ENCODE peak calls at places on chromosomes 2 and 18, in seven cellular contexts. B is epithelial cell of esophagus; P is fibroblast of the aortic adventitia; R is IMR-90; J is CD4-positive, CD25-positive, alpha-beta regulatory T cell; Y is GM23248; C is A549. U is an unnamed sample.

GRCh38 chr2:220999351-220999750 is 572.8 kb downstream of the EPHA4 start:
- DNase-seq in B (peak), P (no peak), R (peak), J (no peak), Y (peak), C (no peak), U (no peak)

GRCh38 chr18:71831039-71831438 is 713.1 kb downstream of the CBLN2 start:
- DNase-seq in B (peak), P (peak), R (peak), J (no peak), Y (no peak), C (no peak), U (no peak)

GRCh38 chr2:16179701-16180402 is 239.5 kb downstream of the MYCN start:
- DNase-seq in B (peak), P (no peak), R (no peak), J (no peak), Y (no peak), C (no peak), U (no peak)

GRCh38 chr18:72672364-72673151 is 128.4 kb upstream of the CBLN2 start:
- DNase-seq in B (peak), P (peak), R (peak), J (peak), Y (peak), C (peak), U (no peak)

GRCh38 chr2:212979046-212979612 is 172.3 kb downstream of the IKZF2 start:
- DNase-seq in B (no peak), P (no peak), R (no peak), J (no peak), Y (no peak), C (no peak), U (no peak)

GRCh38 chr2:200592414-200593075 is 6.7 kb downstream of the AOX1 start:
- DNase-seq in B (peak), P (peak), R (peak), J (no peak), Y (peak), C (no peak), U (no peak)

GRCh38 chr2:241315879-241316700 is at the start of gene SEPTIN2:
- DNase-seq in B (no peak), P (peak), R (peak), J (peak), Y (peak), C (peak), U (no peak)

GRCh38 chr2:95272299-95272751 is 1.9 kb upstream of the PROM2 start:
- DNase-seq in B (no peak), P (no peak), R (no peak), J (no peak), Y (no peak), C (no peak), U (no peak)

GRCh38 chr2:127048969-127049897 is 57.7 kb downstream of the BIN1 start:
- DNase-seq in B (no peak), P (no peak), R (no peak), J (no peak), Y (no peak), C (no peak), U (no peak)

GRCh38 chr2:158962074-158962473 is 6.4 kb upstream of the TANC1 start:
- DNase-seq in B (no peak), P (no peak), R (no peak), J (no peak), Y (no peak), C (no peak), U (no peak)

GRCh38 chr2:18749912-18750526 is 160.7 kb upstream of the NT5C1B start:
- DNase-seq in B (peak), P (peak), R (peak), J (peak), Y (peak), C (peak), U (no peak)

GRCh38 chr2:235390108-235390815 is 103.6 kb upstream of the AGAP1 start:
- DNase-seq in B (peak), P (peak), R (peak), J (peak), Y (no peak), C (no peak), U (no peak)

GRCh38 chr2:144937899-144938298 is 418.0 kb upstream of the ZEB2 start:
- DNase-seq in B (no peak), P (peak), R (no peak), J (no peak), Y (peak), C (no peak), U (no peak)

GRCh38 chr2:122191331-122191730 is 435.9 kb downstream of the TSN start:
- DNase-seq in B (peak), P (no peak), R (no peak), J (no peak), Y (peak), C (peak), U (no peak)

GRCh38 chr2:128347701-128348504 is 29.2 kb upstream of the HS6ST1 start:
- DNase-seq in B (no peak), P (peak), R (peak), J (no peak), Y (peak), C (no peak), U (peak)

GRCh38 chr2:180015951-180016709 is 9.0 kb upstream of the CWC22 start:
- DNase-seq in B (peak), P (peak), R (peak), J (no peak), Y (peak), C (no peak), U (no peak)

GRCh38 chr2:65061910-65062339 is 5.7 kb downstream of the CEP68 start:
- DNase-seq in B (peak), P (no peak), R (no peak), J (no peak), Y (no peak), C (no peak), U (no peak)

GRCh38 chr2:86037141-86037794 is 68.4 kb downstream of the POLR1A start:
- DNase-seq in B (peak), P (peak), R (peak), J (peak), Y (peak), C (no peak), U (no peak)

GRCh38 chr18:36158261-36158867 is 28.7 kb downstream of the ELP2 start:
- DNase-seq in B (peak), P (peak), R (peak), J (no peak), Y (peak), C (no peak), U (peak)

GRCh38 chr18:48949051-48949605 is 1.6 kb downstream of the SMAD7 start:
- DNase-seq in B (no peak), P (no peak), R (no peak), J (peak), Y (peak), C (no peak), U (no peak)

GRCh38 chr18:21489119-21489750 is 111.3 kb downstream of the ESCO1 start:
- DNase-seq in B (peak), P (peak), R (peak), J (peak), Y (peak), C (peak), U (peak)

GRCh38 chr2:118492335-118492734 is 355.1 kb downstream of the EN1 start:
- DNase-seq in B (peak), P (peak), R (peak), J (peak), Y (no peak), C (no peak), U (no peak)

GRCh38 chr18:62399306-62399705 is 74.2 kb downstream of the TNFRSF11A start:
- DNase-seq in B (no peak), P (no peak), R (no peak), J (no peak), Y (no peak), C (no peak), U (no peak)

GRCh38 chr2:48343571-48344440 is 186.1 kb upstream of the STON1 start:
- DNase-seq in B (peak), P (peak), R (peak), J (peak), Y (peak), C (peak), U (peak)

GRCh38 chr2:98932164-98932563 is 3.9 kb downstream of the CRACDL start:
- DNase-seq in B (no peak), P (no peak), R (no peak), J (no peak), Y (no peak), C (no peak), U (no peak)

GRCh38 chr2:72846171-72847095 is 20.6 kb upstream of the EXOC6B start:
- DNase-seq in B (peak), P (no peak), R (no peak), J (no peak), Y (no peak), C (no peak), U (no peak)

GRCh38 chr2:216677439-216678097 is 17.8 kb downstream of the IGFBP5 start:
- DNase-seq in B (peak), P (no peak), R (no peak), J (no peak), Y (no peak), C (no peak), U (no peak)

GRCh38 chr2:118670868-118671267 is 176.6 kb downstream of the EN1 start:
- DNase-seq in B (no peak), P (peak), R (peak), J (no peak), Y (peak), C (no peak), U (no peak)

GRCh38 chr2:143058795-143059194 is 70.4 kb upstream of the ARHGAP15 start:
- DNase-seq in B (no peak), P (no peak), R (no peak), J (no peak), Y (no peak), C (no peak), U (no peak)

GRCh38 chr2:157433335-157433890 is 10.5 kb downstream of the CYTIP start:
- DNase-seq in B (no peak), P (peak), R (no peak), J (peak), Y (no peak), C (no peak), U (no peak)

GRCh38 chr2:46283693-46284092 is 13.5 kb upstream of the EPAS1 start:
- DNase-seq in B (no peak), P (no peak), R (no peak), J (no peak), Y (no peak), C (no peak), U (no peak)

GRCh38 chr2:37449686-37450392 is 105.4 kb downstream of the QPCT start:
- DNase-seq in B (no peak), P (peak), R (peak), J (no peak), Y (no peak), C (no peak), U (no peak)

DNA sequence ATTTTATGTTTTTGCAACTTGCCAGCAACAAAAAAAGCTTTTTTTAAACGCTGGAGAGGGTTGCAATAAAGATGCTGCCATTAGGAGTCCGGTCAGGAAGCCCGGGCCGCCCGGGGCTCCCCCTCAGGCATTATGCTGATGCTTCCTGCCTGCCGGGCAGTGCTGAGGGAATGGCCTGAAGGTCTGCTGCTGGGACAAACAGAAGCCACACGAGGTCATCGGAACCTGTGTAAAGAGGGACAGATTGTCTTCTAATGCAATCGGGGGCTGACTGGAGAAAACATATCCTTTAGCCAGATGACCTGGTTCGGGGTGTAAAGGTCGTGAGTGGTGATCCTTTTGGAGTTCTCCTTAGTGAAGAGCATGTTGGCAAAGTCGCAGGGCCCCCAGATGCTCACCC is 2.3 kb downstream of the IMPA2 start:
- DNase-seq in B (no peak), P (no peak), R (no peak), J (no peak), Y (no peak), C (no peak), U (no peak)
- H3K4me3 ChIP-seq in B (peak), P (no peak), R (no peak), J (no peak), Y (no peak), C (peak), U (peak)

GRCh38 chr2:2590796-2591541 is 259.9 kb upstream of the MYT1L start:
- DNase-seq in B (no peak), P (no peak), R (no peak), J (no peak), Y (no peak), C (no peak), U (no peak)
- H3K4me3 ChIP-seq in B (no peak), P (no peak), R (no peak), J (no peak), Y (no peak), C (no peak), U (no peak)

DNA sequence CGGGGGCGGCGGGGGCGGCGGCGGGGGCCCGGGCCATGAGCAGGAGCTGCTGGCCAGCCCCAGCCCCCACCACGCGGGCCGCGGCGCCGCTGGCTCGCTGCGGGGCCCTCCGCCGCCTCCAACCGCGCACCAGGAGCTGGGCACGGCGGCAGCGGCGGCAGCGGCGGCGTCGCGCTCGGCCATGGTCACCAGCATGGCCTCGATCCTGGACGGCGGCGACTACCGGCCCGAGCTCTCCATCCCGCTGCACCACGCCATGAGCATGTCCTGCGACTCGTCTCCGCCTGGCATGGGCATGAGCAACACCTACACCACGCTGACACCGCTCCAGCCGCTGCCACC is 648 bp downstream of the ONECUT2 start:
- DNase-seq in B (no peak), P (no peak), R (no peak), J (no peak), Y (no peak), C (no peak), U (no peak)
- H3K4me3 ChIP-seq in B (no peak), P (no peak), R (no peak), J (no peak), Y (no peak), C (peak), U (no peak)

GRCh38 chr2:20446280-20446916 is 476 bp upstream of the RHOB start:
- DNase-seq in B (no peak), P (no peak), R (no peak), J (no peak), Y (no peak), C (no peak), U (no peak)
- H3K4me3 ChIP-seq in B (peak), P (peak), R (peak), J (no peak), Y (peak), C (peak), U (peak)

GRCh38 chr2:61670591-61671503 is 132.7 kb upstream of the XPO1 start:
- DNase-seq in B (peak), P (peak), R (peak), J (peak), Y (peak), C (peak), U (peak)
- H3K4me3 ChIP-seq in B (no peak), P (peak), R (peak), J (peak), Y (peak), C (peak), U (no peak)

GRCh38 chr2:109130726-109130995 is 1.7 kb downstream of the SH3RF3 start:
- DNase-seq in B (no peak), P (peak), R (no peak), J (no peak), Y (peak), C (no peak), U (no peak)
- H3K4me3 ChIP-seq in B (no peak), P (peak), R (peak), J (no peak), Y (peak), C (no peak), U (no peak)